ENCODE peak calls at places on chromosomes 16 and 17, in seven cellular contexts. C, O, J, Q, Y, I and X are unnamed samples. For H3K4me1, the result is how much of the 10 kb centered on the place peaks cover.

GRCh38 chr16:85913141-85913601 is 14.2 kb downstream of the IRF8 start:
- DNase-seq in C (no peak), O (no peak), J (no peak), Q (no peak), Y (no peak), I (no peak), X (no peak)

GRCh38 chr16:87780385-87780989 is 14.7 kb upstream of the KLHDC4 start:
- DNase-seq in C (no peak), O (peak), J (peak), Q (no peak), Y (peak), I (peak), X (no peak)

GRCh38 chr17:55433629-55434422 is 12.2 kb upstream of the MMD start:
- DNase-seq in C (no peak), O (no peak), J (no peak), Q (no peak), Y (peak), I (no peak), X (no peak)

GRCh38 chr17:78991017-78991783 is 11.5 kb upstream of the LGALS3BP start:
- DNase-seq in C (no peak), O (no peak), J (no peak), Q (no peak), Y (no peak), I (peak), X (no peak)

GRCh38 chr17:47705536-47706481 is 11.8 kb downstream of the TBKBP1 start:
- DNase-seq in C (no peak), O (no peak), J (no peak), Q (no peak), Y (no peak), I (no peak), X (no peak)

GRCh38 chr16:22630242-22630641 is 119.6 kb downstream of the NPIPB5 start:
- DNase-seq in C (no peak), O (no peak), J (no peak), Q (no peak), Y (no peak), I (no peak), X (no peak)

GRCh38 chr17:74010903-74011302 is 192.6 kb upstream of the RPL38 start:
- DNase-seq in C (no peak), O (no peak), J (no peak), Q (no peak), Y (no peak), I (no peak), X (no peak)

GRCh38 chr17:44848257-44848795 is 643 bp downstream of the HIGD1B start:
- DNase-seq in C (no peak), O (no peak), J (no peak), Q (no peak), Y (no peak), I (no peak), X (no peak)

GRCh38 chr16:81374514-81374913 is 59.8 kb downstream of the GAN start:
- DNase-seq in C (no peak), O (no peak), J (no peak), Q (no peak), Y (no peak), I (no peak), X (no peak)

GRCh38 chr16:17275076-17275732 is 195.6 kb downstream of the XYLT1 start:
- DNase-seq in C (no peak), O (no peak), J (no peak), Q (no peak), Y (no peak), I (no peak), X (no peak)

GRCh38 chr16:84925092-84925772 is 86.1 kb downstream of the ZDHHC7 start:
- DNase-seq in C (peak), O (peak), J (no peak), Q (no peak), Y (no peak), I (peak), X (peak)

GRCh38 chr17:6654816-6655731 is 3.5 kb downstream of the C17orf100 start:
- DNase-seq in C (no peak), O (no peak), J (peak), Q (peak), Y (no peak), I (no peak), X (no peak)

DNA sequence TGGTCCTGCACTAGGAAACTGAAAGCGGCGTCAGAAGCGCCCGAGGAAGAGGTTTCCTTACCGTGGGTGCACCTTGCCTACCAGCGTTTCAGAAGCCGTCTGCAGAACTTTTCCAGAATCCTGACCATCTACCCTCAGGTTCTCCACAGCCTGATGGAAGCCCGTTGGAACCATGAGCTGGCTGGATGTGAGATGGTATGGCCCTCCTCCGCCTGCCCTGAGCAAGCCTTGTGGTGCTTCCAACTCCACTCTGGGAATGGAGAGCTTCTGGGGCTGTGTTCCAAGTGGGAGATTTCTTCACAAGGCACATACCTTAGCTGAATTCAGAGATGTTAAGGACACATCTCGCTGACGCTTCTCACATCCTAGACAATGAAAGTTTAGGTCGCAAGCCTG is 51.8 kb upstream of the ENDOV start:
- DNase-seq in C (no peak), O (no peak), J (no peak), Q (no peak), Y (no peak), I (no peak), X (no peak)
- H3K27ac ChIP-seq in C (no peak), O (no peak), J (no peak), Q (peak), Y (no peak), I (no peak), X (no peak)

GRCh38 chr16:56101480-56101879 is 89.8 kb upstream of the GNAO1 start:
- DNase-seq in C (no peak), O (no peak), J (no peak), Q (no peak), Y (no peak), I (no peak), X (no peak)
- H3K4me1 ChIP-seq in C (under half), O (under half), J (under half), Q (under half), Y (under half), I (under half), X (under half)

GRCh38 chr17:19338031-19338990 is 24.2 kb downstream of the B9D1 start:
- DNase-seq in C (peak), O (no peak), J (peak), Q (no peak), Y (peak), I (peak), X (peak)
- TF ChIP-seq POLR2A in C (no peak), O (no peak), J (no peak), Q (no peak), Y (no peak), I (no peak), X (no peak)

DNA sequence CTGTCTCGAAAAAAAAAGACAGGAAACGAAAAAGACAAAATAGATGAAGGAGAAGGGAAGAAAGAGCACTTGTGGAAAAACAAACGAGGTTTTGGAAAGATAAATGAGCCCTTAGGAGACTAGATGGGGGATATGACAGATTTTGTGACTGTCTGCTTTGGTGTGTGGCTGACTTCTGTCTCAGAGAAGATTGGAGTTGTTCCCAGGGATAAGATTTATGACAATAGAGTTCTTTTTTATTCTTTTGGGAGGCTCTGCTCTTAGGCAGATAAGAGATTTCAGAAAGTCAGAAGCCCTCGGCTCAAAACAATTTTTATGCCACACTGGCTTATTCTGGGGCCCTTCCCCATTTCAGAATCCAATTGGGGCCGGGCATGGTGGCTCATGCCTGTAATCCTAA is 73.8 kb upstream of the ATF7IP2 start:
- DNase-seq in C (no peak), O (no peak), J (no peak), Q (no peak), Y (no peak), I (no peak), X (no peak)
- H3K27ac ChIP-seq in C (no peak), O (no peak), J (no peak), Q (no peak), Y (no peak), I (no peak), X (no peak)